ENCODE peak calls at places on chromosomes 7 and 10, in six cellular contexts. Z, Q, I, P, F and D are unnamed samples.

GRCh38 chr7:138625849-138626230 is 75.3 kb downstream of the SVOPL start:
- DNase-seq in Z (no peak), Q (no peak), I (peak), P (no peak), F (peak), D (no peak)

GRCh38 chr7:2560175-2560695 is 1.5 kb downstream of the IQCE start:
- DNase-seq in Z (no peak), Q (no peak), I (peak), P (no peak), F (no peak), D (peak)

GRCh38 chr7:156376317-156376716 is 264.3 kb upstream of the RNF32 start:
- DNase-seq in Z (no peak), Q (no peak), I (no peak), P (no peak), F (no peak), D (no peak)

GRCh38 chr7:20064974-20065862 is 152.0 kb downstream of the MACC1 start:
- DNase-seq in Z (no peak), Q (peak), I (peak), P (peak), F (peak), D (no peak)

GRCh38 chr7:150753826-150754603 is 16.8 kb downstream of the GIMAP5 start:
- DNase-seq in Z (no peak), Q (no peak), I (peak), P (no peak), F (peak), D (peak)

GRCh38 chr7:71637578-71637977 is 505.6 kb downstream of the GALNT17 start:
- DNase-seq in Z (no peak), Q (no peak), I (no peak), P (no peak), F (no peak), D (no peak)

GRCh38 chr10:101062231-101063161 is 707 bp downstream of the KAZALD1 start:
- DNase-seq in Z (peak), Q (peak), I (peak), P (no peak), F (peak), D (peak)

GRCh38 chr7:151507806-151508205 is 11.9 kb downstream of the RHEB start:
- DNase-seq in Z (no peak), Q (no peak), I (no peak), P (no peak), F (no peak), D (no peak)

GRCh38 chr10:110491346-110491745 is 6.4 kb upstream of the DUSP5 start:
- DNase-seq in Z (no peak), Q (no peak), I (no peak), P (no peak), F (no peak), D (no peak)